ENCODE peak calls at places on chromosomes 16 and 17, in four cellular contexts. E is gastrocnemius medialis; O is CD8-positive, alpha-beta T cell; H is lower lobe of right lung. G is an unnamed sample. For H3K36me3, the result is how much of the 10 kb centered on the place peaks cover.

GRCh38 chr17:14304222-14304844 is 3.5 kb downstream of the HS3ST3B1 start:
- DNase-seq in E (no peak), O (no peak), H (no peak), G (no peak)

GRCh38 chr17:2435181-2435741 is 34.4 kb upstream of the MNT start:
- DNase-seq in E (no peak), O (no peak), H (no peak), G (no peak)

GRCh38 chr17:12549499-12549901 is 116.2 kb upstream of the MYOCD start:
- DNase-seq in E (no peak), O (no peak), H (no peak), G (no peak)

GRCh38 chr17:29155235-29155965 is 24.8 kb downstream of the MYO18A start:
- DNase-seq in E (no peak), O (peak), H (peak), G (no peak)

GRCh38 chr16:71345031-71345430 is 13.5 kb upstream of the CALB2 start:
- DNase-seq in E (no peak), O (no peak), H (no peak), G (no peak)

GRCh38 chr16:85171004-85171808 is 58.9 kb upstream of the CIBAR2 start:
- DNase-seq in E (no peak), O (peak), H (peak), G (no peak)

GRCh38 chr17:8916470-8916869 is 49.0 kb upstream of the PIK3R6 start:
- DNase-seq in E (no peak), O (no peak), H (no peak), G (no peak)

GRCh38 chr16:12612598-12613101 is 191.0 kb downstream of the CPPED1 start:
- DNase-seq in E (no peak), O (no peak), H (no peak), G (no peak)

GRCh38 chr16:8816967-8817662 is 19.5 kb downstream of the PMM2 start:
- DNase-seq in E (no peak), O (no peak), H (no peak), G (no peak)

GRCh38 chr17:57666198-57666870 is 78.8 kb downstream of the CCDC182 start:
- DNase-seq in E (no peak), O (no peak), H (no peak), G (no peak)

GRCh38 chr17:21119247-21119944 is 7.4 kb upstream of the DHRS7B start:
- DNase-seq in E (peak), O (peak), H (peak), G (peak)

GRCh38 chr17:51256101-51256500 is 3.7 kb downstream of the MBTD1 start:
- DNase-seq in E (no peak), O (no peak), H (no peak), G (no peak)

GRCh38 chr16:78740269-78740668 is 640.8 kb downstream of the WWOX start:
- DNase-seq in E (no peak), O (no peak), H (no peak), G (no peak)

GRCh38 chr16:85715169-85716015 is 26.6 kb upstream of the GINS2 start:
- DNase-seq in E (no peak), O (no peak), H (no peak), G (no peak)

GRCh38 chr17:40337351-40337750 is 27.2 kb downstream of the GJD3 start:
- DNase-seq in E (no peak), O (no peak), H (no peak), G (no peak)

GRCh38 chr17:49108318-49108717 is 24.3 kb upstream of the B4GALNT2 start:
- DNase-seq in E (no peak), O (no peak), H (no peak), G (no peak)

GRCh38 chr17:67528751-67529436 is 151.8 kb downstream of the PITPNC1 start:
- DNase-seq in E (peak), O (no peak), H (peak), G (peak)

GRCh38 chr17:49496866-49497146 is 1.7 kb downstream of the NGFR start:
- DNase-seq in E (no peak), O (no peak), H (no peak), G (no peak)

GRCh38 chr17:46262271-46262670 is 32.7 kb upstream of the LRRC37A start:
- DNase-seq in E (no peak), O (no peak), H (no peak), G (no peak)

GRCh38 chr17:2435852-2436251 is 35.0 kb upstream of the MNT start:
- DNase-seq in E (no peak), O (no peak), H (no peak), G (no peak)

GRCh38 chr16:54277845-54278703 is 8.5 kb downstream of the IRX3 start:
- DNase-seq in E (no peak), O (no peak), H (peak), G (no peak)

GRCh38 chr16:70695351-70696070 is 9.7 kb upstream of the MTSS2 start:
- DNase-seq in E (peak), O (peak), H (peak), G (peak)

GRCh38 chr16:89770367-89770766 is 46.1 kb downstream of the FANCA start:
- DNase-seq in E (no peak), O (no peak), H (no peak), G (no peak)

GRCh38 chr16:89759742-89760366 is 38.5 kb downstream of the ZNF276 start:
- DNase-seq in E (no peak), O (no peak), H (no peak), G (no peak)

GRCh38 chr16:89761304-89761922 is 40.1 kb downstream of the ZNF276 start:
- DNase-seq in E (no peak), O (no peak), H (no peak), G (no peak)

GRCh38 chr16:89765292-89765810 is 44.0 kb downstream of the ZNF276 start:
- DNase-seq in E (no peak), O (no peak), H (no peak), G (no peak)

GRCh38 chr16:89764711-89765201 is 43.4 kb downstream of the ZNF276 start:
- DNase-seq in E (peak), O (no peak), H (peak), G (no peak)
- H3K36me3 ChIP-seq in E (under half), O (under half), H (under half), G (under half)

GRCh38 chr16:30667361-30667905 is 9.2 kb downstream of the FBRS start:
- DNase-seq in E (no peak), O (no peak), H (no peak), G (no peak)

GRCh38 chr16:30666681-30667080 is 8.4 kb downstream of the FBRS start:
- DNase-seq in E (no peak), O (no peak), H (no peak), G (no peak)

GRCh38 chr16:30669026-30670000 is 11.1 kb downstream of the FBRS start:
- DNase-seq in E (no peak), O (no peak), H (no peak), G (no peak)

GRCh38 chr16:30670072-30670824 is 12.0 kb downstream of the FBRS start:
- DNase-seq in E (no peak), O (no peak), H (no peak), G (no peak)

DNA sequence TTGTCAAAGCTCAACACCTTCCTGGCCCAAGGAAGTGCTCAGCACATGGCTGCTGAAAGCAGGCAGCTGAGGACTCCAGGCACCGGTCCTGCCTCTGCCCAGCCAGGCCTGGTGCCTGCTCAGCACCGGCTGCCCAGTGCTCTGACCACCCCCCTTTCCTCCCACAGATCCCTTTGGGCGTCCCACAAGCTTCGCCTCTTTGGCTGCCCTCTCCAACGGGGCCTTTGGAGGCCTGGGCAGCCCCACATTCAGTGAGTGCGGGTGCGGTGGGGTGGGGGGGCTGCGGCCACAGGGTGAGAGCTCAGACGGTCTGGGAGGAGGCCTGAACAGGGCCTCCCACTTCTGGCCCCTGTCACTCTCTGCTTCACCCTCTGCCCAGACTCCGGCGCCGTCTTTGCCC is 10.2 kb downstream of the FBRS start:
- DNase-seq in E (no peak), O (no peak), H (no peak), G (no peak)
- H3K36me3 ChIP-seq in E (under half), O (half or more), H (half or more), G (half or more)

GRCh38 chr17:60256174-60256573 is 106.4 kb downstream of the CA4 start:
- DNase-seq in E (no peak), O (no peak), H (no peak), G (no peak)

GRCh38 chr17:60260540-60260939 is 110.8 kb downstream of the CA4 start:
- DNase-seq in E (no peak), O (no peak), H (no peak), G (no peak)

GRCh38 chr17:60253048-60253447 is 103.3 kb downstream of the CA4 start:
- DNase-seq in E (no peak), O (no peak), H (no peak), G (no peak)

GRCh38 chr17:60252459-60252858 is 102.7 kb downstream of the CA4 start:
- DNase-seq in E (no peak), O (no peak), H (no peak), G (no peak)

GRCh38 chr17:60258313-60258712 is 108.5 kb downstream of the CA4 start:
- DNase-seq in E (no peak), O (no peak), H (no peak), G (no peak)
- H3K36me3 ChIP-seq in E (under half), O (under half), H (half or more), G (under half)

DNA sequence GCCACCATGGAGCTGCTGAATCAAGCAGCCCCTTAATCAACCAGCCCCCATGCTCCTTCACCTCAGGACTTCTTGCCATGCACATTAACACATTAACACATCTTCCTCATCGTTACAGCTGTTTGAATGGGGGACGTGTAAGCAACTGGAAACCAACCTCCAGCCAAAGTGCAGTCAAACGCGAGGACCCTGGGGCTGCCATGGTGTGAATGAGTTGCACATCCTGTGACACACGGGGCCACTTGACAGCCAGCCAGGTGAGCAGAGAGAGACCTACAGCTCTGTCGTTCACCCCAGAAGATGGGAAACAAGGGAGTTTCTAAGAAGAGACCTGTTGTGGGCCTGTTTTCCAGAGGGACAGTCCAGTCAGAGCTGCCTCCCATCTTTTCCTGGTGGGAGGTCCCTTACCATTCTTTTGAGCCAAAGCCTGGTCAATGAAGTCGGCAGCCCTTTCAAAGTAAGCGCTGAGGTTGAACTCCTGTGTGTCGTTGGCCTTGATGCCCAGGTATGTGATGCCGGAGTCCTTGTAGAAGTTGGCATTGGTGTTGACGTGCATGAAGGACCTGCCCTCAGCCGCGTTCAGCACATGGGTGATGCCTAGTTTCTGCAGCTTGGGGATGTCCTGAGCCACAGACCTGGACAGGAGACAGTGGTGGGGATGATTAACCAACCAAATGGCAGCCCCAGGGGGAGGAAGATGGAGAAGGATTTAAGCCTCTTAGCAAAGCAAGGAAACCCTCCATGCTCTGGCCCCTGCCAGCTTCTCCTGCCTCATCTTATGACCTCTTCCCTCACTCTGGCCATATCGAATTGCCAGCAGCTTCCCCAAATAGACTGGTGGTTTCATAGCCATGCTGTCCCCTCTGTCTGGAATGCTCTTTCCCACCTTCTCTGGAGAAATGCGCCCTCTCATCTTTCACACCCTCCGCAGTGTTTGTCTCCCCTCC is 4.2 kb downstream of the DUSP3 start:
- DNase-seq in E (peak), O (no peak), H (no peak), G (no peak)
- H3K36me3 ChIP-seq in E (under half), O (under half), H (half or more), G (half or more)

GRCh38 chr16:16019488-16019887 is 70.1 kb downstream of the ABCC1 start:
- DNase-seq in E (no peak), O (no peak), H (no peak), G (no peak)

GRCh38 chr16:16016388-16016964 is 67.1 kb downstream of the ABCC1 start:
- DNase-seq in E (no peak), O (no peak), H (no peak), G (no peak)

GRCh38 chr16:16018705-16019104 is 69.3 kb downstream of the ABCC1 start:
- DNase-seq in E (no peak), O (no peak), H (no peak), G (no peak)

GRCh38 chr16:16015849-16016248 is 66.4 kb downstream of the ABCC1 start:
- DNase-seq in E (no peak), O (no peak), H (no peak), G (no peak)

DNA sequence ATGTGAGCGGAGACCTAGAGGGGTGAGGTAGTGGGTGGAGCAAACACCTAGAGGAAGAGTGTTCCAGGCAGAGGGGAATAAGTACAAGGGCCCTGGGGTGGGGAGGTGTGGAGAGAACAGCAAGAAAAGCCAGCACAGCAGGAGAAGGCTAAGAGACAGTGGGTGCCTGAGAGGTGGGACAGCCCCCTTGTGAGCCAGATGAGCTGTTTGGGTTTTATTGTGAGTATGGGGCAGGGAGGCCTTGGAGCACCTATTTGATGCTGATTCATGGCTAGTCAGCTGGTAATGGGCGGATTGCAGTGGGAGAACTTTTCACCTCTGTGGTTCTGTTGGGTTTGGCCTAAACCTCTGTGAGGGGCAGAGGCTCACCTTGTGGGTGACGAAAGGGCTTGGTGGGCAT is 68.4 kb downstream of the ABCC1 start:
- DNase-seq in E (no peak), O (no peak), H (no peak), G (no peak)
- H3K36me3 ChIP-seq in E (under half), O (under half), H (half or more), G (under half)

DNA sequence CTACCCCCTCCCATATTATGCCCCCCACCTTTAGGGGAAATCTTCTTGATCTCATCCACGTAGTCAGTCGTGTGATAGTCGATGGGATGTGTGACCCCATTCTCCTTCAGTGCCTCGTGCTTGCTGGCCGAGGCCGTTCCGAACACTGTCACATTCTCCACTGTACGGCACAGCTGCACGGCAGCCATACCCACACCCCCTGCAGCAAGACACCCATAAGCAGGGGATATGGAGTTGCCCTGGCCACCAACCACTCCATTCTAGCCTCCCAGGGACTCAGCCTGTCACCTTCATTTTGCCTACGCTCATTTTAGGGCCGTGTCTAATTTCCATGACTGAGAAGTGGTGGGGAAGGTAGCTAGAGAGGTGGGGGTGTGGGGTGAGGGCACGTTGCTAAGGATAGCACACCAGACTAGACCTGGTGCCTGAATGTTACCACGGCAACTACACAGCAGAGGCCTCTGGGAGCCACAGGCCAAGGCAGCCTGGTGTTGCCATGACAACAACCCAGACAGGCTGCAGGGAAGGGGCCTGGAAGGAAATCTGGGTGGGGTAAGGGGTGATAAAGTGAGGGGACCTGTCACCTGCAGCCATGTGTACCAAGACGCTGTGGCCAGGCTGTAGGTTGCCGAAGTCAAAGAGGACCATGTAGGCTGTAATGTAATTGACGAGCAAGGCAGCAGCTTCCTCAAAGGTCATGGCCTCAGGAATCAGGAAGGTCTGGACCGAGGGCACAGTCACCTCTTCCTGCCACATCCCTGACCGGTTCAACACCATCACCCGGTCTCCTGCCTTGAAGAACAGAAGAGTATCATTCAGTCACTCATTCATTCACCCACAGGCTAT is 4.0 kb downstream of the VAT1 start:
- DNase-seq in E (no peak), O (peak), H (no peak), G (no peak)
- H3K36me3 ChIP-seq in E (under half), O (under half), H (half or more), G (under half)

GRCh38 chr16:10749680-10750035 is 6.0 kb downstream of the NUBP1 start:
- DNase-seq in E (no peak), O (no peak), H (no peak), G (no peak)

GRCh38 chr16:10751291-10751697 is 7.7 kb downstream of the NUBP1 start:
- DNase-seq in E (no peak), O (no peak), H (no peak), G (no peak)

GRCh38 chr16:10752843-10753523 is 9.3 kb downstream of the NUBP1 start:
- DNase-seq in E (peak), O (peak), H (peak), G (peak)

GRCh38 chr16:10753670-10754069 is 10.0 kb downstream of the NUBP1 start:
- DNase-seq in E (no peak), O (peak), H (no peak), G (no peak)

GRCh38 chr16:10750793-10751192 is 7.2 kb downstream of the NUBP1 start:
- DNase-seq in E (no peak), O (no peak), H (no peak), G (no peak)
- H3K36me3 ChIP-seq in E (under half), O (under half), H (half or more), G (half or more)

GRCh38 chr17:60463157-60463820 is 41.0 kb downstream of the CHCT1 start:
- DNase-seq in E (no peak), O (no peak), H (no peak), G (no peak)
- H3K36me3 ChIP-seq in E (under half), O (under half), H (half or more), G (half or more)

GRCh38 chr17:19533036-19533717 is 477 bp upstream of the SLC47A1 start:
- DNase-seq in E (peak), O (no peak), H (no peak), G (no peak)

GRCh38 chr17:19531780-19532501 is 1.7 kb upstream of the SLC47A1 start:
- DNase-seq in E (no peak), O (no peak), H (no peak), G (no peak)

GRCh38 chr17:19537116-19537515 is 3.5 kb downstream of the SLC47A1 start:
- DNase-seq in E (peak), O (no peak), H (no peak), G (no peak)

GRCh38 chr17:19533718-19534561 is at the start of gene SLC47A1:
- DNase-seq in E (peak), O (no peak), H (peak), G (peak)

GRCh38 chr17:19534562-19535149 is 1.0 kb downstream of the SLC47A1 start:
- DNase-seq in E (no peak), O (no peak), H (no peak), G (no peak)
- H3K36me3 ChIP-seq in E (under half), O (under half), H (under half), G (under half)

GRCh38 chr17:30832438-30832790 is 648 bp downstream of the ATAD5 start:
- DNase-seq in E (no peak), O (no peak), H (no peak), G (no peak)

GRCh38 chr17:30840775-30841174 is 9.0 kb downstream of the ATAD5 start:
- DNase-seq in E (no peak), O (no peak), H (no peak), G (no peak)

GRCh38 chr17:30838187-30838807 is 6.5 kb downstream of the ATAD5 start:
- DNase-seq in E (no peak), O (no peak), H (no peak), G (no peak)
- H3K36me3 ChIP-seq in E (under half), O (under half), H (under half), G (under half)

G was measured in left ventricle myocardium inferior.